ENCODE peak calls at places on chromosomes 16 and 17, in six cellular contexts. X is IMR-90, T is mesendoderm, A is H1, Q is neuronal stem cell, O is H9. P is an unnamed sample.

GRCh38 chr16:4685292-4685691 is 8.1 kb upstream of the NUDT16L1 start:
- DNase-seq in A (no peak), T (no peak), O (no peak), Q (no peak), X (no peak), P (no peak)

GRCh38 chr17:75853410-75853809 is 1.7 kb downstream of the WBP2 start:
- DNase-seq in X (peak; percentile 60), T (peak; percentile 76), A (no peak), Q (no peak), O (no peak), P (peak; percentile 88)

GRCh38 chr17:71438631-71439146 is 682.1 kb upstream of the SOX9 start:
- DNase-seq in T (no peak), Q (no peak), O (no peak), X (peak; percentile 98), A (no peak), P (peak; percentile 98)

GRCh38 chr17:82236142-82236971 is 7.5 kb downstream of the SLC16A3 start:
- DNase-seq in T (peak; percentile 79), X (peak; percentile 47), A (no peak), O (peak; percentile 87), Q (peak; percentile 68), P (peak; percentile 64)

GRCh38 chr17:16878547-16879100 is 93.3 kb downstream of the TNFRSF13B start:
- DNase-seq in O (peak; percentile 19), X (no peak), A (no peak), T (no peak), Q (no peak), P (no peak)

GRCh38 chr17:37458805-37459204 is 30.9 kb upstream of the DUSP14 start:
- DNase-seq in X (peak; percentile 84), A (no peak), T (no peak), O (no peak), Q (no peak), P (peak; percentile 82)

GRCh38 chr17:82461827-82462524 is 3.4 kb downstream of the NARF start:
- DNase-seq in T (no peak), Q (no peak), A (no peak), X (no peak), O (no peak), P (no peak)

GRCh38 chr16:85465328-85466307 is 147.5 kb upstream of the GSE1 start:
- DNase-seq in T (no peak), Q (no peak), A (no peak), X (peak; percentile 76), O (no peak), P (no peak)

GRCh38 chr17:35448214-35448898 is at the start of gene SLFN13:
- DNase-seq in A (peak; percentile 73), Q (peak; percentile 58), T (peak; percentile 97), O (peak; percentile 94), X (peak; percentile 64), P (peak; percentile 24)

GRCh38 chr17:50128441-50129302 is 1.3 kb downstream of the SAMD14 start:
- DNase-seq in O (peak; percentile 88), A (no peak), Q (no peak), T (peak; percentile 91), X (peak; percentile 18), P (peak; percentile 57)

GRCh38 chr16:25210758-25211157 is 6.0 kb upstream of the AQP8 start:
- DNase-seq in X (peak; percentile 83), T (no peak), A (no peak), Q (no peak), O (no peak), P (peak; percentile 51)

GRCh38 chr16:75282811-75283281 is 31.4 kb upstream of the BCAR1 start:
- DNase-seq in Q (no peak), X (peak; percentile 45), T (peak; percentile 50), A (no peak), O (no peak), P (no peak)

GRCh38 chr16:53154513-53154912 is 99.7 kb downstream of the CHD9 start:
- DNase-seq in A (no peak), O (no peak), X (no peak), Q (no peak), T (no peak), P (no peak)

GRCh38 chr17:78378225-78379133 is at the start of gene PGS1:
- DNase-seq in A (no peak), Q (peak; percentile 58), O (peak; percentile 82), T (peak; percentile 82), X (peak; percentile 67), P (peak; percentile 81)

GRCh38 chr17:82808921-82809905 is 30.6 kb downstream of the ZNF750 start:
- DNase-seq in A (no peak), O (no peak), T (no peak), X (peak; percentile 16), Q (no peak), P (no peak)

GRCh38 chr16:54986404-54986803 is 55.7 kb downstream of the IRX5 start:
- DNase-seq in Q (no peak), X (no peak), T (no peak), O (no peak), A (no peak), P (no peak)

GRCh38 chr17:72121164-72122001 is 563 bp downstream of the SOX9 start:
- DNase-seq in O (peak; percentile 73), X (peak; percentile 69), A (no peak), T (peak; percentile 63), Q (no peak), P (peak; percentile 76)

GRCh38 chr16:22189473-22190168 is 16.5 kb upstream of the EEF2K start:
- DNase-seq in Q (no peak), A (no peak), X (peak; percentile 16), T (no peak), O (peak; percentile 48), P (peak; percentile 38)

GRCh38 chr17:3796110-3796821 is 4.7 kb downstream of the ITGAE start:
- DNase-seq in O (no peak), A (no peak), Q (no peak), T (no peak), X (no peak), P (no peak)

GRCh38 chr16:69906838-69907301 is 44.3 kb upstream of the CLEC18A start:
- DNase-seq in Q (no peak), O (no peak), A (no peak), X (peak; percentile 96), T (no peak), P (peak; percentile 83)

GRCh38 chr16:57984443-57985203 is 13.7 kb upstream of the CNGB1 start:
- DNase-seq in X (peak; percentile 62), T (peak; percentile 97), O (peak; percentile 98), A (peak; percentile 93), Q (peak; percentile 95), P (peak; percentile 75)

DNA sequence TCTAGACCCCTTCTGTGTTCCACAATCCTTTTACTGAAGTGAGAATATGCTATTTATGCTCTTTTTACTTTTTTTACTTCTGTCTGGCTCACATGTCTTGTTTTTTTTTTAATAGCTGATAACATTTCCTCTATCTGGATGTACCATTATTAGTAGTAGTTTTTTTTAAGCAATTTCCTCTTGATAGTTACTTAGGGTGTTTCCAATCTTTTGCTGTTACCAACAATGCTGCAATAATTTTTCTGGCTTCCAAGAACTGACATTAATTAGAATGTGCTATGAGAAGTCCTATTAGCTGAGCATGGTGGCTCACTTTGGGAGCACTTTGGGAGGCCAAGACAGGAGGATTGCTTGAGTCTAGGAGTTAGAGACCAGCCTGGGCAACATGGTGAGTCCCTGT is 32.0 kb downstream of the KSR1 start:
- DNase-seq in T (no peak), X (no peak), Q (no peak), A (no peak), O (no peak), P (no peak)
- H3K27ac ChIP-seq in T (no peak overlapping the region), X (no peak overlapping the region), Q (no peak overlapping the region), A (no peak overlapping the region), O (no peak overlapping the region), P (no peak overlapping the region)

DNA sequence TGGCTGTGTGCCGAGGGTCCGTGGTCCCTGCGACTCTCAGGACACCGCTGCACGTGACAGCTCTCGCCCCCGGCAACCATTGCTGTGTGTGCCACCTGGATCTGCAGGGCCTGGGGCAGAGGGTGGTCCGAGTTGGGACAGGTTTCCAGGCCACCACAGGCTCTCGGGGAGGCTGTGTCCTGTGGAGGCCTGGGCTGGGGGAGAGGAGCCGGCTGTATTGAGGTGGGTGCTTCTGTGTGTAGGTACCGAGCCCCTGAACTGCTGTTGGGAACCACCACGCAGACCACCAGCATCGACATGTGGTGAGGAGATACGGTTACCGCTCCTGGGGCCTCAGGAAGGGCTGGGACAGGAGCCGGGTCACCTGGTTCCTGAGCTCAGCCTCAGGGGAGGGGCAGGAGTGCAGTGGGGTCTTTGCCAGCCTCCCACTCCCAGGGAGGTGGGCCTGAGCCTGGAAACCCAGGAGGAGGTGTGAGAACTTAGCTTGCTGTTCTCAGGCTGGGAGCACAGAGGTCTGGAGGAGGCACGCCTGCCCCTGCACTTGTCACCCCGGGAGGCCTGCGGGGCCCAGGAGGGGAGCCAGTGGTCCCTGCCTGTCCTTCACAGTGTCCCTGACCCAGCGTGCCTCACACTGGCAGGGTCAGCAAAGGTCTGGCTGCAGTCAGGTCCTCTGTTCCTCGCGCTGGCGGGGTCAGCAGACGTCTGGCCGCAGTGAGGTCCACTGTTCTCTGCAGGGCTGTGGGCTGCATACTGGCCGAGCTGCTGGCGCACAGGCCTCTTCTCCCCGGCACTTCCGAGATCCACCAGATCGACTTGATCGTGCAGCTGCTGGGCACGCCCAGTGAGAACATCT is 7.3 kb downstream of the SPATA2L start:
- DNase-seq in X (no peak), O (no peak), Q (no peak), A (no peak), T (no peak), P (no peak)
- H2BK15ac ChIP-seq in X (no peak overlapping the region), O (no peak overlapping the region), Q (no peak overlapping the region), A (no peak overlapping the region), T (no peak overlapping the region), P (no peak overlapping the region)

DNA sequence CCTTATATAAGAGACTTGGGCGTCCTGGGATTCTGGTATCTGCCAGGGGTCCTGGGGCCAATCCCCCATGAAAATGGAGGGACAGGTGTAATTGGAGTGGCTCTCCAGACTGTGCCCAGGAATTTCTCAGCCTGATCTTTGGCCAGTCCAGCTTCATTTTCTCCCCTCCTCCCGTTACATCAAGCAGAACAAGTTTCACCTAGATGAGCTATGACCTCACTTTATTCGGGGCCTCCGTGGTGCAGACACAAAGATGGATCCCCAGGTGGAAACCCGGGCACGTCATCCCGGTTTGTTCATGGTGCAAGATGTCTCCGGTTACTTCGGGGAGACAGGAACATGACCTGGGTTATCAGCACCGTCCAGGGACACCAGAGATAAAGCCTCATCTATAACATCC is 20.7 kb upstream of the ABR start:
- DNase-seq in Q (no peak), O (no peak), X (no peak), A (no peak), T (no peak), P (no peak)
- H3K27ac ChIP-seq in Q (no peak overlapping the region), O (no peak overlapping the region), X (no peak overlapping the region), A (no peak overlapping the region), T (no peak overlapping the region), P (no peak overlapping the region)

DNA sequence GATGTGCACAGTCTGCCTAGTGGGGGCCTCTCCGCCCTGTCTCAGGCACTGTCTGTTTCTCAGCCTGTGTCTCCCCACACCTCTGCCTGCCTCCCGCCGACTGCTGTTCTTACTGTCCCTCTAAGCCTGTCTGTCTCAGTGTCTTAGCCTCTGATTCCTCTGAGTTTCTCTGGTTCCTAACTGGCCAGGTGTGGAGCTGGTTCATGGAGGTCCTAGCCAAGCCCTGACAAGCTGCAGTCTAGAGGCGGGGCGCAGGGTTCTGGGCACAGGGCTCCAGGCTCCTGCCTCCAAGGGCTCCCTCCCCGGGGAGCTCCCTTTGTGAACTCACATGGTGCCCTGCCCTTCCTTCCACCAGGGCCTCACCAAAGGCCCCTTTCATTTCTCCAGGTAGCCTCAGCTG is 19.4 kb downstream of the C17orf100 start:
- DNase-seq in T (no peak), X (no peak), O (no peak), A (no peak), Q (no peak), P (no peak)
- H2BK15ac ChIP-seq in T (no peak overlapping the region), X (no peak overlapping the region), O (no peak overlapping the region), A (no peak overlapping the region), Q (no peak overlapping the region), P (no peak overlapping the region)

GRCh38 chr17:81208651-81209050 is 14.1 kb downstream of the CEP131 start:
- DNase-seq in T (no peak), O (no peak), X (no peak), Q (no peak), A (no peak), P (no peak)
- H3K27ac ChIP-seq in T (no peak overlapping the region), O (no peak overlapping the region), X (no peak overlapping the region), Q (no peak overlapping the region), A (no peak overlapping the region), P (no peak overlapping the region)